ENCODE peak calls at places on chromosomes 2 and 18, in five cellular contexts. One of them, this sample, is unnamed.

GRCh38 chr2:118903029-118903351 is 39.0 kb upstream of the MARCO start:
- DNase-seq in psoas muscle: no peak
- DNase-seq in GM12891: no peak
- DNase-seq in stimulated activated CD4-positive, alpha-beta T cell treated with anti-CD3 and anti-CD28 coated beads, Interleukin-2, amount 100 ng/mL, for 48 hours: no peak
- DNase-seq in ovary: no peak
- DNase-seq in this sample: no peak

GRCh38 chr18:13577091-13577697 is 149.2 kb downstream of the FAM210A start:
- DNase-seq in psoas muscle: no peak
- DNase-seq in GM12891: peak; percentile 43
- DNase-seq in stimulated activated CD4-positive, alpha-beta T cell treated with anti-CD3 and anti-CD28 coated beads, Interleukin-2, amount 100 ng/mL, for 48 hours: peak; percentile 33
- DNase-seq in ovary: no peak
- DNase-seq in this sample: no peak

GRCh38 chr2:85327757-85328617 is at the start of gene TGOLN2:
- DNase-seq in psoas muscle: peak; percentile 97
- DNase-seq in GM12891: peak; percentile 91
- DNase-seq in stimulated activated CD4-positive, alpha-beta T cell treated with anti-CD3 and anti-CD28 coated beads, Interleukin-2, amount 100 ng/mL, for 48 hours: peak; percentile 91
- DNase-seq in ovary: peak; percentile 95
- DNase-seq in this sample: peak; percentile 95

GRCh38 chr2:128610496-128610895 is 291.8 kb upstream of the HS6ST1 start:
- DNase-seq in psoas muscle: no peak
- DNase-seq in GM12891: no peak
- DNase-seq in stimulated activated CD4-positive, alpha-beta T cell treated with anti-CD3 and anti-CD28 coated beads, Interleukin-2, amount 100 ng/mL, for 48 hours: no peak
- DNase-seq in ovary: no peak
- DNase-seq in this sample: peak; percentile 32

GRCh38 chr2:86189782-86190416 is 5.4 kb downstream of the IMMT start:
- DNase-seq in psoas muscle: no peak
- DNase-seq in GM12891: no peak
- DNase-seq in stimulated activated CD4-positive, alpha-beta T cell treated with anti-CD3 and anti-CD28 coated beads, Interleukin-2, amount 100 ng/mL, for 48 hours: no peak
- DNase-seq in ovary: no peak
- DNase-seq in this sample: no peak

GRCh38 chr2:204477358-204477950 is 67.8 kb upstream of the PARD3B start:
- DNase-seq in psoas muscle: no peak
- DNase-seq in GM12891: no peak
- DNase-seq in stimulated activated CD4-positive, alpha-beta T cell treated with anti-CD3 and anti-CD28 coated beads, Interleukin-2, amount 100 ng/mL, for 48 hours: no peak
- DNase-seq in ovary: no peak
- DNase-seq in this sample: no peak

GRCh38 chr2:109148347-109148746 is 19.3 kb downstream of the SH3RF3 start:
- DNase-seq in psoas muscle: no peak
- DNase-seq in GM12891: no peak
- DNase-seq in stimulated activated CD4-positive, alpha-beta T cell treated with anti-CD3 and anti-CD28 coated beads, Interleukin-2, amount 100 ng/mL, for 48 hours: no peak
- DNase-seq in ovary: no peak
- DNase-seq in this sample: no peak

GRCh38 chr2:7377861-7378569 is 460.8 kb downstream of the RNF144A start:
- DNase-seq in psoas muscle: no peak
- DNase-seq in GM12891: no peak
- DNase-seq in stimulated activated CD4-positive, alpha-beta T cell treated with anti-CD3 and anti-CD28 coated beads, Interleukin-2, amount 100 ng/mL, for 48 hours: no peak
- DNase-seq in ovary: peak; percentile 32
- DNase-seq in this sample: no peak

GRCh38 chr18:48813833-48814489 is 136.8 kb downstream of the SMAD7 start:
- DNase-seq in psoas muscle: peak; percentile 28
- DNase-seq in GM12891: no peak
- DNase-seq in stimulated activated CD4-positive, alpha-beta T cell treated with anti-CD3 and anti-CD28 coated beads, Interleukin-2, amount 100 ng/mL, for 48 hours: no peak
- DNase-seq in ovary: no peak
- DNase-seq in this sample: peak; percentile 52

GRCh38 chr2:190404487-190404886 is 3.7 kb upstream of the MFSD6 start:
- DNase-seq in psoas muscle: no peak
- DNase-seq in GM12891: no peak
- DNase-seq in stimulated activated CD4-positive, alpha-beta T cell treated with anti-CD3 and anti-CD28 coated beads, Interleukin-2, amount 100 ng/mL, for 48 hours: no peak
- DNase-seq in ovary: no peak
- DNase-seq in this sample: no peak

GRCh38 chr2:177254433-177255226 is 9.9 kb downstream of the NFE2L2 start:
- DNase-seq in psoas muscle: peak; percentile 66
- DNase-seq in GM12891: no peak
- DNase-seq in stimulated activated CD4-positive, alpha-beta T cell treated with anti-CD3 and anti-CD28 coated beads, Interleukin-2, amount 100 ng/mL, for 48 hours: no peak
- DNase-seq in ovary: no peak
- DNase-seq in this sample: no peak

GRCh38 chr2:223979730-223980396 is 22.6 kb downstream of the MRPL44 start:
- DNase-seq in psoas muscle: no peak
- DNase-seq in GM12891: no peak
- DNase-seq in stimulated activated CD4-positive, alpha-beta T cell treated with anti-CD3 and anti-CD28 coated beads, Interleukin-2, amount 100 ng/mL, for 48 hours: no peak
- DNase-seq in ovary: no peak
- DNase-seq in this sample: no peak

GRCh38 chr2:54897420-54898310 is 152.6 kb downstream of the RTN4 start:
- DNase-seq in psoas muscle: no peak
- DNase-seq in GM12891: no peak
- DNase-seq in stimulated activated CD4-positive, alpha-beta T cell treated with anti-CD3 and anti-CD28 coated beads, Interleukin-2, amount 100 ng/mL, for 48 hours: no peak
- DNase-seq in ovary: no peak
- DNase-seq in this sample: no peak

GRCh38 chr2:64652231-64653173 is 1.2 kb downstream of the SERTAD2 start:
- DNase-seq in psoas muscle: peak; percentile 74
- DNase-seq in GM12891: no peak
- DNase-seq in stimulated activated CD4-positive, alpha-beta T cell treated with anti-CD3 and anti-CD28 coated beads, Interleukin-2, amount 100 ng/mL, for 48 hours: no peak
- DNase-seq in ovary: peak; percentile 72
- DNase-seq in this sample: peak; percentile 75

GRCh38 chr18:76922107-76922506 is 99.8 kb downstream of the ZNF236 start:
- DNase-seq in psoas muscle: peak; percentile 72
- DNase-seq in GM12891: peak; percentile 61
- DNase-seq in stimulated activated CD4-positive, alpha-beta T cell treated with anti-CD3 and anti-CD28 coated beads, Interleukin-2, amount 100 ng/mL, for 48 hours: peak; percentile 32
- DNase-seq in ovary: no peak
- DNase-seq in this sample: no peak

This sample was measured in tibial artery.